ENCODE peak calls at places on chromosomes 12 and 14, in seven cellular contexts. W is fibroblast of lung, I is DND-41, T is HCT116, R is GM23338, G is GM12878, A is OCI-LY7. F is an unnamed sample. For H3K4me1, the result is how much of the 10 kb centered on the place peaks cover.

GRCh38 chr12:40225984-40226602 is 1.3 kb downstream of the LRRK2 start:
- DNase-seq in W (no peak), I (no peak), T (no peak), R (no peak), G (peak), A (peak), F (no peak)

GRCh38 chr14:59398841-59399240 is 66.3 kb downstream of the GPR135 start:
- DNase-seq in W (no peak), I (peak), T (no peak), R (no peak), G (no peak), A (no peak), F (no peak)

GRCh38 chr14:72111921-72112320 is 179.7 kb downstream of the RGS6 start:
- DNase-seq in W (no peak), I (no peak), T (no peak), R (no peak), G (no peak), A (no peak), F (no peak)

GRCh38 chr12:19740472-19741131 is 301.3 kb downstream of the AEBP2 start:
- DNase-seq in W (no peak), I (no peak), T (no peak), R (no peak), G (no peak), A (no peak), F (no peak)

GRCh38 chr14:67397536-67397935 is 14.4 kb downstream of the PLEK2 start:
- DNase-seq in W (no peak), I (no peak), T (no peak), R (no peak), G (no peak), A (no peak), F (no peak)

GRCh38 chr12:123998344-123998941 is 25.4 kb downstream of the ZNF664 start:
- DNase-seq in W (peak), I (no peak), T (no peak), R (no peak), G (no peak), A (no peak), F (no peak)

GRCh38 chr12:109861689-109862314 is 18.5 kb downstream of the GLTP start:
- DNase-seq in W (no peak), I (no peak), T (no peak), R (no peak), G (no peak), A (no peak), F (no peak)

GRCh38 chr12:120181991-120182631 is 12.4 kb downstream of the GCN1 start:
- DNase-seq in W (peak), I (no peak), T (no peak), R (no peak), G (no peak), A (no peak), F (no peak)

GRCh38 chr12:58117667-58118066 is 176.3 kb downstream of the ATP23 start:
- DNase-seq in W (no peak), I (no peak), T (no peak), R (no peak), G (no peak), A (no peak), F (no peak)

GRCh38 chr12:62910549-62911169 is 24.3 kb downstream of the PPM1H start:
- DNase-seq in W (no peak), I (no peak), T (no peak), R (no peak), G (no peak), A (no peak), F (no peak)

GRCh38 chr14:51750542-51750941 is 98.8 kb downstream of the FRMD6 start:
- DNase-seq in W (no peak), I (no peak), T (peak), R (peak), G (no peak), A (no peak), F (peak)

DNA sequence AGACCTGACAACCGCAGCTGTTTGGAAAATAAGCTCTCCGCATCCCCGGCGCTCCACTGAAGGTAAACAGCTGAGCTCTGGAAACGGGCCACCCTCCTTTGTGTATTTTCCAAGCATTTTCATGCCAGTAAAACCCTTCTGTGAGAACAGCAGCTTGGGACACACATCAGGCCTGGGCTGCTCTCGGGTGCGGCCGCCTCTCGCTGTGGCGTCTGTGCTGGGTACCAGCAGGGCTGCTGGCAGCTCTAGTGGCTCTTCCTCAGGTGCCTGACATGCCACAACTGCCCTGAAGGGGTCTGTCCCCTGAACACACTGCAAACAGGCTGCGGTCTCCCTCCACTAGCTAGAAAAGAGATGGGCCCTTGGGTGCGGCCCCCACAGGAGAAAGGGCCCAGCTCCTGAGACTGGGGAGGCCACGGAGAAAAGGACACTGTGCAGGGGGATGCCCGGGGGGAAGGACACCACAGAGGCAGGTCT is 96.3 kb downstream of the ITPK1 start:
- DNase-seq in W (no peak), I (no peak), T (no peak), R (no peak), G (no peak), A (no peak), F (no peak)
- H3K4me1 ChIP-seq in W (under half), I (under half), T (under half), R (under half), G (under half), A (under half), F (under half)

GRCh38 chr12:9590441-9590840 is 17.3 kb downstream of the KLRB1 start:
- DNase-seq in W (no peak), I (no peak), T (no peak), R (no peak), G (no peak), A (no peak), F (no peak)
- H3K4me2 ChIP-seq in W (no peak), I (no peak), T (no peak), R (no peak), G (no peak), A (no peak), F (no peak)

DNA sequence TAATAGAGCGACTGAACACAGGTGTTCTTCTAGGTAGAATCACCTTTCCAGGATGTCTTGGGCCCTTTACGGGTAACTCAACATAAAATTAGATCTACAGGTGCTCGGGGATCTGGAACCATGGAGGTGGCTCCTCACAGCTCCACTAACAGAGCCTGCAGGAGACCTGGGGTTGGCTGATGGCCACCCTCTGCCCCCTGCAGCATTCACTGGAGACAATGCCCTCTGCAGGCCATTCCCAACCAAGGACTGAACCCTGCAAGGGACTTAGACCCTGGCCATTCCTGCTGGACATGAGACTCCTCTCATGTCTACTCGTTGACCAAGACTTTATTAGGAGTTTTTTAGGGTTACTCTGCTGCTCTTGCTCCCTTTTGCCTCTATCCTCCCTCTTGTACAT is 58.5 kb upstream of the PPP4R3A start:
- DNase-seq in W (no peak), I (no peak), T (no peak), R (no peak), G (no peak), A (no peak), F (no peak)
- TF ChIP-seq CTCF in W (no peak), I (no peak), T (peak), R (peak), G (no peak), A (no peak), F (peak)

GRCh38 chr14:104799239-104799599 is 1.7 kb upstream of the ZBTB42 start:
- DNase-seq in W (no peak), I (no peak), T (no peak), R (no peak), G (no peak), A (no peak), F (no peak)
- H3K4me1 ChIP-seq in W (under half), I (under half), T (under half), R (under half), G (under half), A (under half), F (under half)

GRCh38 chr12:32264995-32265394 is 134.4 kb upstream of the FGD4 start:
- DNase-seq in W (peak), I (peak), T (no peak), R (no peak), G (no peak), A (peak), F (no peak)

GRCh38 chr12:32265461-32265860 is 133.9 kb upstream of the FGD4 start:
- DNase-seq in W (no peak), I (no peak), T (no peak), R (no peak), G (no peak), A (peak), F (no peak)

GRCh38 chr12:32265920-32266319 is 133.4 kb upstream of the FGD4 start:
- DNase-seq in W (no peak), I (no peak), T (no peak), R (no peak), G (no peak), A (peak), F (no peak)

GRCh38 chr12:32270818-32271710 is 128.3 kb upstream of the FGD4 start:
- DNase-seq in W (peak), I (no peak), T (no peak), R (peak), G (no peak), A (peak), F (peak)

GRCh38 chr12:32266756-32267155 is 132.6 kb upstream of the FGD4 start:
- DNase-seq in W (no peak), I (no peak), T (no peak), R (no peak), G (no peak), A (no peak), F (no peak)
- H3K4me2 ChIP-seq in W (no peak), I (no peak), T (no peak), R (no peak), G (no peak), A (peak), F (no peak)

GRCh38 chr12:98106201-98106600 is 409.2 kb upstream of the TMPO start:
- DNase-seq in W (no peak), I (no peak), T (no peak), R (no peak), G (no peak), A (no peak), F (no peak)

DNA sequence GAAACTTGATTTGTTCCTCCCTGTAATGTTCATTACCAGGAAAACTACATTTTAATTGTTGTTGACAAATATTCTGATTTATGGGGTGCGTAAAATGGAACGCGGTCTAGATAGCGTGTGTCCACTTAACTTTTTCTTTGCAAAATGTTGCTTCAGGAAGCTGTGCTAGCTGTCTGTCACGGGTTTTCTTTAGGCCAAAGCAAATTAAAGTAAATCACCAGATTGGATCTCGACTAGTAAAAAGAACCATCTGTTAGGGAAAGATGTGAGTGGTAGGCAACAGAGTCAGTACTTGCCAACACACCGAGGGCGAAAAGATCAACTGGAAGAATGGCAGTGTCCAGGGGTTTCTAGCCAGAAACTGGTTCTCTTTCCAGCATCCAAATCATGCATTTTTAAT is 404.9 kb upstream of the TMPO start:
- DNase-seq in W (no peak), I (no peak), T (no peak), R (no peak), G (no peak), A (no peak), F (no peak)
- TF ChIP-seq CTCF in W (no peak), I (no peak), T (no peak), R (no peak), G (no peak), A (no peak), F (no peak)

DNA sequence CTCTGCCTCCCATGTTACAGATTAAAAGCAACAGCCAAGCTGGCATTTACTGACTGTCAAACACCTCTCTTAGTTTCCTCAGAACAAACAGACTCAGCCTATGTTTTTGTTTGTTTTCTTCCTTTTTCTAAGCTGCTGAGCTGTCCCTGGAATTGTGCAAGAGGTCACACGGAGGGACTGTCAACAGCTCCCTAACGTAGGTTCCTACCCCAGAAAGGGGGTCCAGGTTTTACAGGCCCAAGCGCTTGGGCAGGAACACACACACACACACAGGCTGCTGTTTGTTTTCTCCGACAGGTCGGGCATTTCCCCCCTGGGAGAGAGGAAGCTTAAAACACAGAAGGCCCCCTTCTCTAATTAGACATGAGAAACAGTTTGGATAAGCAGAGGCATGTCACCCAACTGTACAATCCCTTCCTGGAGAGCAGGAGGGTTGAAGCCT is 739.6 kb upstream of the TBX3 start:
- DNase-seq in W (no peak), I (no peak), T (no peak), R (no peak), G (no peak), A (no peak), F (peak)
- H3K4me1 ChIP-seq in W (under half), I (under half), T (under half), R (under half), G (under half), A (under half), F (under half)

GRCh38 chr12:53952335-53952694 is 2.4 kb upstream of the HOXC12 start:
- DNase-seq in W (no peak), I (no peak), T (no peak), R (peak), G (no peak), A (no peak), F (peak)

GRCh38 chr12:53950441-53950781 is 4.3 kb upstream of the HOXC12 start:
- DNase-seq in W (no peak), I (no peak), T (no peak), R (no peak), G (no peak), A (peak), F (no peak)

GRCh38 chr12:53952871-53953734 is 1.6 kb upstream of the HOXC12 start:
- DNase-seq in W (no peak), I (no peak), T (peak), R (peak), G (no peak), A (no peak), F (peak)

GRCh38 chr12:53950789-53951576 is 3.7 kb upstream of the HOXC12 start:
- DNase-seq in W (no peak), I (no peak), T (no peak), R (no peak), G (no peak), A (no peak), F (no peak)

DNA sequence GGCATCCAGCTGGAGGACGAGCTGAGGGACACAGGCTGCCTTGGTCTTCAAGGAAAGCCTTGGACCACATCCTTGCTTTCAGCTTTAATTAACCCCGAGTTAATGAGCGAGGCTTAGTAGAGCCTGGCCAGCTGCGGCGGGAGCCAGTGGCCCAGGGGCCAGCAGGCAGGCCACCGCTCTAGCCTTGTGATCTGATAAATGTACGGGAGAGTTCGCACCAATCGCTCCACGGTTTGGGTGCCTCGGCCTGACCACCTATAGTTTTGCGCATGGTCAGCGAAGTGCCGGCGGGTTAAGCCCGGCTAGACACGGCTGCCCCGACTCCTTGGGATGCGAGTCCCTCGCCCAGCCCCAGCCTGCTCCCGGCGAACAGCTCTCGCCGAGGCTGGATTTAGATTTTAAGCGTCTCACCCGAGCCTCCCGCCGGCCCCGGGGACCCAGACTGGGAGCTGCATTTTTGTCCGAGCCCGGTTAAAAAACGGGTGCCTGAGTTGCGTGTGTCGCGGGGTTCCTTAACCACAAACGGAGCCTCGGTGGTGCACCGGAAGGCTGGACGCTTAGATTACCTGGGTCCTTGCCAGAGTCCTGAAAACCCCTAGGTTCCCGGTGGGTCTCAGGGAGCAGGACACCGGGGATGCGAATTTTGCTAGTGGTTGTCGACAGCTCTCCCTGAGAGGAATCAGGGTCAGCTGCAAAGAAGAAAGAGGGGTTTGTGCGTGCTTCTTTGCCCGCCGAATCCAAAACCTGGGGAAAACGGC is 2.9 kb upstream of the HOXC12 start:
- DNase-seq in W (no peak), I (no peak), T (no peak), R (peak), G (no peak), A (no peak), F (peak)
- H3K4me2 ChIP-seq in W (no peak), I (no peak), T (no peak), R (peak), G (no peak), A (no peak), F (no peak)

GRCh38 chr12:42236017-42236416 is 2.0 kb downstream of the YAF2 start:
- DNase-seq in W (no peak), I (no peak), T (no peak), R (no peak), G (no peak), A (no peak), F (no peak)

GRCh38 chr12:42235426-42235825 is 2.6 kb downstream of the YAF2 start:
- DNase-seq in W (no peak), I (no peak), T (no peak), R (no peak), G (no peak), A (no peak), F (no peak)

GRCh38 chr12:42238240-42239140 is at the start of gene YAF2:
- DNase-seq in W (peak), I (peak), T (peak), R (peak), G (peak), A (peak), F (peak)

GRCh38 chr12:42237853-42238239 is 202 bp downstream of the YAF2 start:
- DNase-seq in W (no peak), I (no peak), T (no peak), R (no peak), G (no peak), A (no peak), F (peak)

DNA sequence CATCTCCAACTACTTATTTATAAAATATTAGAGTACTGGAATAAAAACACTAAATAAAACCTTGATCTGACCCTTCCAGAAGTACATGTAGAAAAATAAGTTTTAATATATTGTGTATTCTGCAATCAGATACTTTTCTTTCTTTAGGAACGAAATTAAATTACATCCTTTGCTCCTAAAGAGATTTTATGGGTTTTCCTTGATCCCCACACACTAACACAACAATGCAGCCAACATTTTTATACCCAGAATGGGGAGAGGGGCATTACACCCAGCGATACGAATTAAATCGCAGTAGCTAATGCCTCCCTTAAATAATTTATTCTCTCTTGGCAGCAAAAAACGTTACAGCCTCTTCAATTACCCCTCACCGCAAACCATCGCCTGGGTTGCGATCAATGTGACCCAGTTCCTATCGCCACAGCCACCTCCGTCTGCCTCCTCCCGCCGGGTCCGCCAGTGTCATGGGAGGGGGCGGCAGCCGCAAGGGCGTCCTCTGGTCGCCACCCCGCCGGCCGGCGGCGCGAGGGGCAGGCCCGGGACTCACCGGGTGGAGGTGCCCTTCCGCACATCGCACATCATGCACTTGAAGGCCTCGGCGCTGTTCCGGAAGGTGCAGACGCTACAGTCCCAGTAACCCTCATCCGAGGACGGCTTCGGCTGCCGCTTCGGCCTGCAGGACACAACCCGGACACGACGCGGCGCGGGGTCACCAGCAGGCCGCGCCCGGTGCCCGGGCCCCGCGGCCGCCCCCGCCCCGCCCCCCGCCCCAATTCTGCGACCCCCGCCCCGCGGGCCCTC is 796 bp downstream of the YAF2 start:
- DNase-seq in W (peak), I (peak), T (peak), R (peak), G (peak), A (peak), F (peak)
- TF ChIP-seq CTCF in W (peak), I (peak), T (peak), R (peak), G (peak), A (peak), F (peak)